ENCODE peak calls at places on chromosomes 13 and 19, in six cellular contexts. A is activated CD8-positive, alpha-beta T cell treated with anti-CD3 and anti-CD28 coated beads, Interleukin-2, amount 10 ng/mL, durations not matched to agents 7 days and 5 days; H is heart right ventricle; B is left cardiac atrium; Y is WTC11; C is mucosa of descending colon. I is an unnamed sample.

GRCh38 chr13:79810671-79811070 is 329.7 kb downstream of the NDFIP2 start:
- ATAC-seq in B (no peak), H (no peak), C (no peak), Y (peak; percentile 85), A (no peak), I (no peak)

GRCh38 chr13:99224019-99224418 is 23.4 kb downstream of the UBAC2 start:
- ATAC-seq in B (no peak), H (no peak), C (no peak), A (no peak), Y (no peak), I (no peak)

GRCh38 chr19:57719901-57720519 is 7.4 kb downstream of the ZNF671 start:
- ATAC-seq in Y (peak; percentile 67), C (no peak), A (no peak), B (no peak), H (no peak), I (no peak)

GRCh38 chr19:281156-281853 is 9.9 kb downstream of the PLPP2 start:
- ATAC-seq in Y (no peak), C (no peak), H (no peak), A (no peak), B (no peak), I (no peak)

GRCh38 chr13:19048381-19048780 is 133.2 kb downstream of the TUBA3C start:
- ATAC-seq in C (no peak), A (no peak), Y (no peak), B (no peak), H (no peak), I (no peak)

GRCh38 chr19:29478578-29479565 is 46.9 kb upstream of the VSTM2B start:
- ATAC-seq in Y (peak; percentile 100), A (peak; percentile 39), H (no peak), B (no peak), C (no peak), I (no peak)

GRCh38 chr19:52335768-52336116 is 301 bp upstream of the ZNF610 start:
- ATAC-seq in A (peak; percentile 41), H (peak; percentile 43), Y (peak; percentile 20), B (peak; percentile 21), C (peak; percentile 21), I (peak; percentile 55)

GRCh38 chr13:93151277-93151676 is 75.3 kb upstream of the GPC6 start:
- ATAC-seq in Y (no peak), B (no peak), A (no peak), H (no peak), C (no peak), I (peak; percentile 55)

GRCh38 chr13:86006317-86006716 is 207.1 kb upstream of the SLITRK6 start:
- ATAC-seq in B (no peak), H (no peak), C (no peak), A (no peak), Y (no peak), I (no peak)

GRCh38 chr19:1214862-1215731 is 9.5 kb downstream of the STK11 start:
- ATAC-seq in B (peak; percentile 75), Y (no peak), C (no peak), A (no peak), H (peak; percentile 68), I (peak; percentile 70)

GRCh38 chr19:1042689-1043511 is 3.0 kb downstream of the ABCA7 start:
- ATAC-seq in H (no peak), A (no peak), C (peak; percentile 4), Y (no peak), B (no peak), I (no peak)

GRCh38 chr13:41402695-41403511 is 54.4 kb upstream of the RGCC start:
- ATAC-seq in Y (peak; percentile 88), H (no peak), C (peak; percentile 38), A (peak; percentile 40), B (no peak), I (no peak)

GRCh38 chr13:32663660-32664059 is 77.4 kb downstream of the PDS5B start:
- ATAC-seq in A (no peak), H (no peak), B (no peak), C (peak; percentile 25), Y (no peak), I (no peak)

GRCh38 chr19:14979498-14980255 is at the start of gene SLC1A6:
- ATAC-seq in Y (peak; percentile 89), B (no peak), H (no peak), A (peak; percentile 55), C (no peak), I (no peak)

GRCh38 chr13:113855012-113855921 is 8.6 kb downstream of the GAS6 start:
- ATAC-seq in Y (no peak), A (no peak), H (peak; percentile 40), C (peak; percentile 71), B (peak; percentile 68), I (no peak)

GRCh38 chr13:59979589-59979988 is 184.1 kb downstream of the DIAPH3 start:
- ATAC-seq in A (no peak), Y (no peak), H (no peak), B (no peak), C (no peak), I (no peak)

GRCh38 chr13:48403151-48403631 is 9.7 kb downstream of the LPAR6 start:
- ATAC-seq in B (peak; percentile 45), H (peak; percentile 22), A (peak; percentile 82), Y (no peak), C (peak; percentile 61), I (peak; percentile 56)

GRCh38 chr19:49398001-49398615 is 10.1 kb downstream of the KASH5 start:
- ATAC-seq in B (no peak), Y (no peak), C (no peak), A (no peak), H (no peak), I (no peak)

GRCh38 chr13:81929988-81930387 is 1589.1 kb upstream of the SPRY2 start:
- ATAC-seq in Y (peak; percentile 94), H (no peak), A (no peak), C (no peak), B (no peak), I (no peak)

GRCh38 chr19:39833464-39834286 is at the start of gene DYRK1B:
- ATAC-seq in H (peak; percentile 96), B (peak; percentile 97), C (peak; percentile 95), A (peak; percentile 91), Y (peak; percentile 91), I (peak; percentile 95)

GRCh38 chr19:5497297-5497696 is 42.1 kb downstream of the ZNRF4 start:
- ATAC-seq in H (no peak), Y (no peak), A (no peak), C (no peak), B (no peak), I (no peak)

GRCh38 chr19:8355631-8356402 is 8.1 kb upstream of the ANGPTL4 start:
- ATAC-seq in B (peak; percentile 53), C (peak; percentile 51), H (peak; percentile 67), A (no peak), Y (no peak), I (peak; percentile 72)

GRCh38 chr13:26513931-26514330 is 43.6 kb upstream of the WASF3 start:
- ATAC-seq in C (no peak), H (no peak), Y (no peak), A (no peak), B (no peak), I (no peak)

GRCh38 chr19:17468302-17469091 is 1.8 kb upstream of the SLC27A1 start:
- ATAC-seq in A (no peak), H (peak; percentile 38), Y (no peak), B (peak; percentile 36), C (no peak), I (no peak)

GRCh38 chr19:45569619-45570421 is 14.8 kb downstream of the OPA3 start:
- ATAC-seq in A (peak; percentile 63), C (peak; percentile 91), Y (peak; percentile 95), B (peak; percentile 74), H (peak; percentile 78), I (peak; percentile 51)

GRCh38 chr19:10604460-10604980 is 17.4 kb upstream of the AP1M2 start:
- ATAC-seq in A (no peak), H (peak; percentile 37), B (no peak), C (peak; percentile 13), Y (no peak), I (no peak)

GRCh38 chr13:106415971-106416370 is 119.5 kb downstream of the EFNB2 start:
- ATAC-seq in Y (no peak), B (no peak), H (no peak), C (no peak), A (no peak), I (no peak)

GRCh38 chr19:13090511-13091231 is 12.0 kb downstream of the LYL1 start:
- ATAC-seq in Y (no peak), C (no peak), B (no peak), A (no peak), H (no peak), I (no peak)

GRCh38 chr19:17185590-17185989 is 29.6 kb upstream of the USE1 start:
- ATAC-seq in A (no peak), H (no peak), Y (no peak), C (no peak), B (no peak), I (no peak)

I was measured in gastroesophageal sphincter.